ENCODE peak calls at places on chromosomes 12 and 14, in five cellular contexts. U, N, P, X and D are unnamed samples.

GRCh38 chr12:2353691-2354090 is 300.9 kb downstream of the CACNA1C start:
- DNase-seq in X (no peak), N (no peak), P (no peak), U (no peak), D (no peak)

GRCh38 chr14:89013698-89014569 is 189.5 kb downstream of the TTC8 start:
- DNase-seq in U (no peak), X (no peak), N (no peak), P (no peak), D (no peak)

GRCh38 chr14:60133487-60133886 is 31.7 kb downstream of the DHRS7 start:
- DNase-seq in P (no peak), N (no peak), X (no peak), U (no peak), D (no peak)

GRCh38 chr12:78684419-78684818 is 180.2 kb upstream of the SYT1 start:
- DNase-seq in U (no peak), P (no peak), X (no peak), N (no peak), D (no peak)

GRCh38 chr14:105204206-105204930 is 23.3 kb upstream of the NUDT14 start:
- DNase-seq in P (no peak), U (no peak), N (peak; percentile 11), X (peak; percentile 59), D (no peak)

GRCh38 chr14:99754141-99755067 is 38.8 kb upstream of the EML1 start:
- DNase-seq in N (no peak), P (no peak), X (no peak), U (no peak), D (peak; percentile 95)

GRCh38 chr12:131867891-131868675 is 26.3 kb upstream of the ULK1 start:
- DNase-seq in U (no peak), P (no peak), N (no peak), X (no peak), D (no peak)

GRCh38 chr14:100076630-100077029 is 11.4 kb downstream of the EVL start:
- DNase-seq in P (peak; percentile 66), N (peak; percentile 78), U (no peak), X (no peak), D (peak; percentile 63)

GRCh38 chr12:22250762-22251161 is 83.7 kb downstream of the ST8SIA1 start:
- DNase-seq in X (no peak), N (no peak), P (no peak), U (no peak), D (no peak)

GRCh38 chr12:67394600-67394999 is 125.4 kb downstream of the CAND1 start:
- DNase-seq in N (peak; percentile 50), X (no peak), P (peak; percentile 30), U (peak; percentile 79), D (no peak)

GRCh38 chr14:104393199-104393897 is 186.2 kb upstream of the C14orf180 start:
- DNase-seq in N (no peak), P (no peak), X (no peak), U (peak; percentile 62), D (no peak)

GRCh38 chr12:131104464-131105350 is 151.0 kb downstream of the ADGRD1 start:
- DNase-seq in N (peak; percentile 61), U (peak; percentile 72), X (peak; percentile 87), P (peak; percentile 92), D (peak; percentile 94)

GRCh38 chr12:131323879-131324278 is 370.2 kb downstream of the ADGRD1 start:
- DNase-seq in U (no peak), N (no peak), P (peak; percentile 1), X (no peak), D (no peak)

GRCh38 chr12:124786065-124786964 is 77.3 kb downstream of the SCARB1 start:
- DNase-seq in U (no peak), P (peak; percentile 59), X (peak; percentile 53), N (peak; percentile 92), D (peak; percentile 83)

GRCh38 chr12:132574271-132574996 is 35.9 kb downstream of the LRCOL1 start:
- DNase-seq in P (no peak), X (no peak), N (no peak), U (no peak), D (no peak)

GRCh38 chr12:72511906-72512305 is 239.7 kb downstream of the TRHDE start:
- DNase-seq in U (no peak), P (no peak), N (peak; percentile 89), X (no peak), D (no peak)

GRCh38 chr12:122123051-122123760 is 44.6 kb downstream of the MLXIP start:
- DNase-seq in U (no peak), P (peak; percentile 93), N (peak; percentile 72), X (peak; percentile 83), D (peak; percentile 62)

GRCh38 chr14:84792722-84793410 is 737.1 kb upstream of the FLRT2 start:
- DNase-seq in P (no peak), N (no peak), U (no peak), X (no peak), D (no peak)

GRCh38 chr12:115611477-115611876 is 666.0 kb downstream of the MED13L start:
- DNase-seq in U (no peak), P (no peak), X (no peak), N (no peak), D (no peak)

GRCh38 chr14:91228112-91229004 is 16.1 kb downstream of the GPR68 start:
- DNase-seq in N (peak; percentile 62), P (no peak), U (no peak), X (no peak), D (no peak)

GRCh38 chr12:92546826-92547348 is 155.9 kb upstream of the PLEKHG7 start:
- DNase-seq in N (no peak), U (no peak), X (no peak), P (no peak), D (no peak)

GRCh38 chr14:20652996-20653975 is 11.8 kb upstream of the OR6S1 start:
- DNase-seq in N (peak; percentile 72), X (no peak), U (peak; percentile 36), P (no peak), D (no peak)

DNA sequence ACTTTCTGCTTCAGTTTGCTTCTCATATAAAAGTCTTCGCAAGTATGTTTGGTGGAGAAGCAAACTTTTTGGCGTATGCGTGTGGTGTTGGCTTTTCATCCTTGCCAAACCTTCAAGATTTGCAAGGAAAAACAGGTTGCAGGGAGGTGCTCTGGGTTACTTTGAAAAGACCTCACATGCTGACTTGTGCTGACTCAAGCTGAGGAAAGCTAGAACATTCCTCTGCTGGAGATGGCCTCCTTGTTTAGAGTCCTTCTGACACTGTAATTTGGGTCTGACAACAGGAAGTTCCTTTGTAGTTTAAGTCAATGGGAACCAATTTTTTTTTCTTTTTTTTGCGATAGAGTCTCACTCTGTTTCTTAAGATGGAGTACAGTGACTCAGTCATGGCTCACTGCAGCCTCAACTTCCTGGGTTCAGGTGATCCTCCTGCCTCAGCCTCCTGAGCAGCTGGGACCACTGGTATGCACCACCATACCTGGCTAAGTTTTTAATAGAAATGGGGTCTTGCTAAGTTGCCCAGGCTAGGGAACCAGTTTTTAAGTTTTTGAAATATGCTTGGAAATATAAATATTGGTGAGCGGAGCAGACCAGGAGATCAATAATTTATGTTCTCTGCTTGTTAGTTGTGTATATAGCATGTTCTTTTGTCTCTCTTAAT is 2.6 kb upstream of the ACACB start:
- DNase-seq in U (peak; percentile 54), X (no peak), N (no peak), P (no peak), D (no peak)
- H3K27ac ChIP-seq in U (peak overlapping the region; percentile 24), X (peak overlapping the region; percentile 94), N (no peak overlapping the region), P (peak overlapping the region; percentile 91), D (no peak overlapping the region)

GRCh38 chr14:101845896-101846295 is 84.4 kb downstream of the PPP2R5C start:
- DNase-seq in P (no peak), N (no peak), X (no peak), U (no peak), D (no peak)

GRCh38 chr14:101851716-101852395 is 90.3 kb downstream of the PPP2R5C start:
- DNase-seq in N (no peak), U (no peak), P (no peak), X (no peak), D (no peak)

GRCh38 chr14:101851183-101851582 is 89.7 kb downstream of the PPP2R5C start:
- DNase-seq in P (no peak), N (no peak), X (no peak), U (no peak), D (no peak)

GRCh38 chr14:101849640-101850039 is 88.1 kb downstream of the PPP2R5C start:
- DNase-seq in U (no peak), X (no peak), N (no peak), P (no peak), D (no peak)

DNA sequence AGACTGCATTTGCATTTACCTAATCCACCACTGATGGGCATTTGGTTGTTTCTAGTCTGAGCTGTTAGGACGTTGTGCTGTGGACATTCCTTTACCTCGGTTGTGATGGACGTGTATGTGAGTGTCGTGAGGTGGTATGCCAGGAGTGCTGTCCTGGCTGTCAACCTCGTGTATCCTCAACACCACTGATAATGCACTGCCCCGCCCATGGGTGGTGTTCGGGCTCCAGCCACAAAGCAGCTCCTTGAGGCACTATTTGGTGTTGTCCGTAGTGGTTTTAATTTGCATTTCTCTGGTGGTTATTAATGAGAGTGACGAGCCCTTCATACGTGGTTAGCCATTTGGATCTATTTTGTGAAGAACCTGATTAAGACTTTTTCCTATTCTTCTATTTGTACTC is 87.6 kb downstream of the PPP2R5C start:
- DNase-seq in N (no peak), P (no peak), U (no peak), X (peak; percentile 57), D (no peak)
- H3K4me3 ChIP-seq in N (no peak overlapping the region), P (no peak overlapping the region), U (no peak overlapping the region), X (no peak overlapping the region), D (no peak overlapping the region)

GRCh38 chr12:110846615-110847566 is at the start of gene CCDC63:
- DNase-seq in U (no peak), P (peak; percentile 29), N (peak; percentile 41), X (peak; percentile 60), D (peak; percentile 49)

GRCh38 chr12:110844131-110844530 is 2.7 kb upstream of the CCDC63 start:
- DNase-seq in X (no peak), P (no peak), U (no peak), N (no peak), D (no peak)

GRCh38 chr12:110848524-110848923 is 1.7 kb downstream of the CCDC63 start:
- DNase-seq in N (no peak), P (no peak), U (no peak), X (no peak), D (no peak)

GRCh38 chr12:110841007-110841406 is 5.8 kb upstream of the CCDC63 start:
- DNase-seq in P (no peak), X (no peak), N (no peak), U (no peak), D (no peak)

DNA sequence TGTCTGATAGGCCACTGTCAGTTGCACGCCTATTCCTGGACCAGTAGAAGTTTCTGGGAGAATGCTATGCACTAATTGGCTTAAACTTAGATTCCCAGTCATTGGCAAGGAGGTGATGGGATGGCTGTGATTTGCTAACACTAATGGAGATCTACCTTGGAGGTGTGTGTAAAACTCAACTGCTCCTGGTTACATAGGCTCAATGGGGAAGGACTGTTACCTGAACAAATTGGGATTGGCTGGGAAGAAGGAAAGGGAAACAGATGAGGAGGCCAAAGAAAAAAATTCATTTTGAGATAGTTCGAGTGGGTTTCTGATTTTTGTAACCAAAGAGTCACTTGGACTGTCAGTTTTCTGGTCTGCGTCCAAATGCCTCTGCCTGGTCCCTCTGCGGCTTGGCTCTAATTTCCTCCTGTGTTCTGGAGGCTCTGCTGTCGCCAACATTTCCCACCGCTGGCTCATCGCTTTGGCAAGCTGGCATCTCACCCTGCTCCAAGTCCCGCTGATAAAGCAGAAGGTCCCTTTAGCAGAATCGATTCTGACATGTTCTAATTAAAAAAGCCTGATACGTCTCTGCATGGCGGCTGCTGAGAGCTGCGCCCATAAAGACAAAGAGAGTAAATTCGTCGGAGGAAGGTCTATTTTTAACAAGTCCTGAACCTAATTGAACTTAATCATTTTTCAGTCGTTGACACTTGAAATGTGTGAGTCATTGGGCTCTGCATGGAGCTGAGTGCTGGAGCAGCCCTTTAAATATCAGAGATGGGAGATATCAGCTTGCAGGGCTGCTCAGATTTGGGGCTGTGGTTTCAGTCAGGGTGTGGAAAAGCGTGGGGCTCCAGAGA is 2.0 kb upstream of the CCDC63 start:
- DNase-seq in P (no peak), U (no peak), N (peak; percentile 23), X (no peak), D (no peak)
- H3K27ac ChIP-seq in P (no peak overlapping the region), U (peak overlapping the region; percentile 38), N (no peak overlapping the region), X (no peak overlapping the region), D (no peak overlapping the region)

GRCh38 chr14:80959448-80960006 is 4.1 kb downstream of the TSHR start:
- DNase-seq in X (peak; percentile 46), U (no peak), P (no peak), N (no peak), D (no peak)
- H3K4me3 ChIP-seq in X (no peak overlapping the region), U (no peak overlapping the region), P (no peak overlapping the region), N (no peak overlapping the region), D (no peak overlapping the region)